ENCODE peak calls at places on chromosomes 13 and 19, in four cellular contexts. One of them, this sample, is unnamed.

GRCh38 chr13:41919031-41919740 is 41.7 kb downstream of the VWA8 start:
- DNase-seq in MM.1S: no peak
- DNase-seq in CD4-positive, CD25-positive, alpha-beta regulatory T cell: no peak
- DNase-seq in pancreas: no peak
- DNase-seq in this sample: no peak

GRCh38 chr19:990119-990571 is 6.0 kb downstream of the WDR18 start:
- DNase-seq in MM.1S: no peak
- DNase-seq in pancreas: peak; percentile 57
- DNase-seq in CD4-positive, CD25-positive, alpha-beta regulatory T cell: no peak
- DNase-seq in this sample: no peak

GRCh38 chr19:3668331-3669133 is 31.7 kb downstream of the PIP5K1C start:
- DNase-seq in MM.1S: no peak
- DNase-seq in CD4-positive, CD25-positive, alpha-beta regulatory T cell: no peak
- DNase-seq in pancreas: no peak
- DNase-seq in this sample: no peak

GRCh38 chr13:76723551-76724232 is 162.5 kb downstream of the KCTD12 start:
- DNase-seq in pancreas: no peak
- DNase-seq in MM.1S: no peak
- DNase-seq in CD4-positive, CD25-positive, alpha-beta regulatory T cell: peak; percentile 8
- DNase-seq in this sample: peak; percentile 26

GRCh38 chr13:30026093-30026492 is 175.7 kb upstream of the UBL3 start:
- DNase-seq in CD4-positive, CD25-positive, alpha-beta regulatory T cell: no peak
- DNase-seq in pancreas: no peak
- DNase-seq in MM.1S: no peak
- DNase-seq in this sample: no peak

GRCh38 chr19:55305491-55305890 is 19.6 kb downstream of the TMEM150B start:
- DNase-seq in MM.1S: peak; percentile 45
- DNase-seq in pancreas: no peak
- DNase-seq in CD4-positive, CD25-positive, alpha-beta regulatory T cell: peak; percentile 58
- DNase-seq in this sample: peak; percentile 55

GRCh38 chr13:27920677-27921420 is 1.0 kb downstream of the PDX1 start:
- DNase-seq in MM.1S: no peak
- DNase-seq in pancreas: peak; percentile 65
- DNase-seq in CD4-positive, CD25-positive, alpha-beta regulatory T cell: no peak
- DNase-seq in this sample: no peak

GRCh38 chr19:7925171-7925837 is 631 bp downstream of the CTXN1 start:
- DNase-seq in pancreas: peak; percentile 87
- DNase-seq in CD4-positive, CD25-positive, alpha-beta regulatory T cell: peak; percentile 74
- DNase-seq in MM.1S: peak; percentile 81
- DNase-seq in this sample: peak; percentile 75

GRCh38 chr13:33388254-33388998 is 102.9 kb upstream of the STARD13 start:
- DNase-seq in CD4-positive, CD25-positive, alpha-beta regulatory T cell: no peak
- DNase-seq in MM.1S: no peak
- DNase-seq in pancreas: no peak
- DNase-seq in this sample: no peak

GRCh38 chr13:97249797-97250495 is 27.8 kb downstream of the MBNL2 start:
- DNase-seq in CD4-positive, CD25-positive, alpha-beta regulatory T cell: no peak
- DNase-seq in pancreas: no peak
- DNase-seq in MM.1S: no peak
- DNase-seq in this sample: no peak

GRCh38 chr19:18225702-18226468 is at the start of gene PDE4C:
- DNase-seq in MM.1S: no peak
- DNase-seq in pancreas: no peak
- DNase-seq in CD4-positive, CD25-positive, alpha-beta regulatory T cell: no peak
- DNase-seq in this sample: no peak

GRCh38 chr19:8459520-8460260 is 14.9 kb downstream of the HNRNPM start:
- DNase-seq in CD4-positive, CD25-positive, alpha-beta regulatory T cell: no peak
- DNase-seq in pancreas: no peak
- DNase-seq in MM.1S: no peak
- DNase-seq in this sample: no peak

GRCh38 chr13:79775830-79776229 is 294.9 kb downstream of the NDFIP2 start:
- DNase-seq in MM.1S: peak; percentile 44
- DNase-seq in pancreas: no peak
- DNase-seq in CD4-positive, CD25-positive, alpha-beta regulatory T cell: no peak
- DNase-seq in this sample: no peak

GRCh38 chr13:72504026-72504925 is 223.2 kb downstream of the MZT1 start:
- DNase-seq in MM.1S: no peak
- DNase-seq in pancreas: no peak
- DNase-seq in CD4-positive, CD25-positive, alpha-beta regulatory T cell: no peak
- DNase-seq in this sample: no peak

GRCh38 chr13:65660696-65661095 is 1569.4 kb downstream of the PCDH9 start:
- DNase-seq in CD4-positive, CD25-positive, alpha-beta regulatory T cell: no peak
- DNase-seq in MM.1S: no peak
- DNase-seq in pancreas: no peak
- DNase-seq in this sample: no peak

GRCh38 chr13:102680842-102681725 is 13.8 kb downstream of the METTL21C start:
- DNase-seq in pancreas: no peak
- DNase-seq in MM.1S: no peak
- DNase-seq in CD4-positive, CD25-positive, alpha-beta regulatory T cell: peak; percentile 42
- DNase-seq in this sample: no peak

GRCh38 chr19:1401138-1401888 is at the start of gene GAMT:
- DNase-seq in pancreas: peak; percentile 83
- DNase-seq in MM.1S: peak; percentile 74
- DNase-seq in CD4-positive, CD25-positive, alpha-beta regulatory T cell: peak; percentile 57
- DNase-seq in this sample: peak; percentile 71

GRCh38 chr13:48478401-48478800 is 54.5 kb downstream of the RCBTB2 start:
- DNase-seq in pancreas: no peak
- DNase-seq in MM.1S: no peak
- DNase-seq in CD4-positive, CD25-positive, alpha-beta regulatory T cell: no peak
- DNase-seq in this sample: no peak

GRCh38 chr13:26062853-26063444 is 11.1 kb upstream of the SHISA2 start:
- DNase-seq in MM.1S: peak; percentile 44
- DNase-seq in CD4-positive, CD25-positive, alpha-beta regulatory T cell: peak; percentile 54
- DNase-seq in pancreas: no peak
- DNase-seq in this sample: no peak

GRCh38 chr13:28545583-28546333 is 50.8 kb upstream of the FLT1 start:
- DNase-seq in MM.1S: no peak
- DNase-seq in CD4-positive, CD25-positive, alpha-beta regulatory T cell: no peak
- DNase-seq in pancreas: no peak
- DNase-seq in this sample: no peak

GRCh38 chr19:20359933-20360720 is 193.1 kb downstream of the ZNF486 start:
- DNase-seq in CD4-positive, CD25-positive, alpha-beta regulatory T cell: no peak
- DNase-seq in pancreas: peak; percentile 72
- DNase-seq in MM.1S: no peak
- DNase-seq in this sample: no peak

GRCh38 chr19:45645068-45645630 is 6.0 kb upstream of the EML2 start:
- DNase-seq in CD4-positive, CD25-positive, alpha-beta regulatory T cell: no peak
- DNase-seq in pancreas: no peak
- DNase-seq in MM.1S: no peak
- DNase-seq in this sample: no peak

GRCh38 chr19:30549151-30549550 is 177.0 kb downstream of the ZNF536 start:
- DNase-seq in CD4-positive, CD25-positive, alpha-beta regulatory T cell: no peak
- DNase-seq in pancreas: no peak
- DNase-seq in MM.1S: no peak
- DNase-seq in this sample: no peak

GRCh38 chr19:56538761-56539263 is at the start of gene ZFP28:
- DNase-seq in CD4-positive, CD25-positive, alpha-beta regulatory T cell: no peak
- DNase-seq in pancreas: peak; percentile 88
- DNase-seq in MM.1S: no peak
- DNase-seq in this sample: no peak

GRCh38 chr13:106133025-106133424 is 402.4 kb downstream of the EFNB2 start:
- DNase-seq in pancreas: no peak
- DNase-seq in MM.1S: no peak
- DNase-seq in CD4-positive, CD25-positive, alpha-beta regulatory T cell: no peak
- DNase-seq in this sample: no peak

GRCh38 chr13:106534844-106535551 is 464 bp downstream of the EFNB2 start:
- DNase-seq in MM.1S: peak; percentile 13
- DNase-seq in CD4-positive, CD25-positive, alpha-beta regulatory T cell: peak; percentile 22
- DNase-seq in pancreas: peak; percentile 72
- DNase-seq in this sample: peak; percentile 39

DNA sequence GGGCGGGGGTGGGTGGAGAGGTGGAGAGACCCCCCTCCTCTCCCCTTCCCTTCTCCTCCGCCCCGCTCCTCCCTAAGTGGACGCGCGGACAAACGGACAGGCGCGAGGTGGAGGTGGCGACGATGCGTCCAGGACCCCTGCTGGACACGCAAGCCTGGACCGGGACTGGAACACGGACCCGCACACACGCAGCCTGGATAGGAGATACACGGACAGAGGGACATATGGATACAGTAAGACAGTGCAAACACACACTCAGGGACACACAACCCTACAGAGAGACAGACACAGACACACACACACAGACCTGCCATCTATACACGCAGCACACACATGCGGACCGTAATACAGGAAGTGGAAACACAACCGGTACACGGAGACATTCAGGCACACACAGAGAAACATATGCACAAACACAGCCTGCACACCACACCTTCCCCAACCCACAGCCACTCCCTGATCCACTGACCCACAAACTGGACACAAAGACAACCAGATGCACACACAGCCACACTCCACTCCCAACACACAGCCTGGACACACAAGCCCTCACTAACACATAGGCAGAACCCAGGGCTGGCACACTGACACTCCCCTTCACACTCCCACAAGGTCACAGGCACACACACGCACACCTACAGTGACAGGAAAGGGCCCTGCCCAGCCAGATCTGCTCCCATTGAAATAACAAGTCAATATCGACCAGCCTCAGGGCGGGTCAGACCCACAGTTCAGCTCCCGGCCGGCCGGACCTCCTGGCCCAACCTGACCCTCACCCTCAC is 696 bp upstream of the ERFL start:
- DNase-seq in pancreas: no peak
- DNase-seq in MM.1S: no peak
- DNase-seq in CD4-positive, CD25-positive, alpha-beta regulatory T cell: peak; percentile 81
- DNase-seq in this sample: peak; percentile 59
- H3K4me3 ChIP-seq in pancreas: peak overlapping the region; percentile 44
- H3K4me3 ChIP-seq in MM.1S: peak overlapping the region; percentile 61
- H3K4me3 ChIP-seq in CD4-positive, CD25-positive, alpha-beta regulatory T cell: peak overlapping the region; percentile 89
- H3K4me3 ChIP-seq in this sample: peak overlapping the region; percentile 93

DNA sequence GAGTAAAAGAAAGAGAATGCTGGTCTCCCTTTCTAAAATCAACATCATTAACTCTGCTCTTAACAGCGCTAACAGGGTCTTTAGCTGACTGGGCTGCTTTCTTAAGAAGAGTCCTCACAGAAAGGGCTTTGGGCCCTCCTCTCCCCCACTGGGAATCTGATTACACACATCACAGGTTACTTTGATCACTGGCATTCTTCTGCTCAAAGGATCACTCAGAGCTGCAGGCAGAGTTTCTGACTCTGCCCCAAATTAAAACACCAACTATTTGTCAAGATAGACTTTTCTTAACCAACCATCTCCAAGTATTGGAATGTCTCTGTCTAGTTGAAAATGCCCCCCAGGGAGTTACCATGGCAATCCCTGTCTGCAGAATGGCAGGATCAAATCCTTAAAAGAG is 31.1 kb upstream of the SIAH3 start:
- DNase-seq in CD4-positive, CD25-positive, alpha-beta regulatory T cell: no peak
- DNase-seq in MM.1S: no peak
- DNase-seq in pancreas: no peak
- DNase-seq in this sample: no peak
- H3K4me1 ChIP-seq in CD4-positive, CD25-positive, alpha-beta regulatory T cell: no peaks in the 10 kb centered on the region
- H3K4me1 ChIP-seq in MM.1S: no peaks in the 10 kb centered on the region
- H3K4me1 ChIP-seq in pancreas: no peaks in the 10 kb centered on the region
- H3K4me1 ChIP-seq in this sample: no peaks in the 10 kb centered on the region

DNA sequence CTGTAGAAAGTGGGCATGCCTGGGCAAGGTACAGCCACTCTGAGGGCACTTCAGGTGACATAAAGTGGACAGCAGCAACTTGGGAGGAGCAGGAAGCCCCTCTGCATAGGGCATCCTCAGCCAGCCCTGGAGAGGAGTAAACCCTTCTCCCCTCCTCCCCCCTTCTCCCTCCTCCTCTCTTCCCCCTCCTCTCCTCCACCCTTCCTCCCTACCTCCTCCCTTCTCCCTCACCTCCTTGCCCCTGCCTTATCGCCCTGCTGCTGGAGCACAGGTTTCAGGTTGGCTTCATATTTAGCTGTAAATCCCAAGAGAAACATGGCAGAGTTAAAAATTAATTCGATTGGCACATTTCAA is 30.5 kb upstream of the ATP12A start:
- DNase-seq in pancreas: no peak
- DNase-seq in CD4-positive, CD25-positive, alpha-beta regulatory T cell: no peak
- DNase-seq in MM.1S: no peak
- DNase-seq in this sample: no peak
- H3K27ac ChIP-seq in pancreas: no peak overlapping the region
- H3K27ac ChIP-seq in CD4-positive, CD25-positive, alpha-beta regulatory T cell: no peak overlapping the region
- H3K27ac ChIP-seq in MM.1S: no peak overlapping the region
- H3K27ac ChIP-seq in this sample: no peak overlapping the region

GRCh38 chr19:47778089-47778953 is at the start of gene SELENOW:
- DNase-seq in CD4-positive, CD25-positive, alpha-beta regulatory T cell: peak; percentile 86
- DNase-seq in pancreas: peak; percentile 91
- DNase-seq in MM.1S: peak; percentile 77
- DNase-seq in this sample: peak; percentile 82

GRCh38 chr19:47779524-47780214 is 1.2 kb downstream of the SELENOW start:
- DNase-seq in pancreas: no peak
- DNase-seq in MM.1S: no peak
- DNase-seq in CD4-positive, CD25-positive, alpha-beta regulatory T cell: no peak
- DNase-seq in this sample: no peak

GRCh38 chr19:47778954-47779351 is 450 bp downstream of the SELENOW start:
- DNase-seq in CD4-positive, CD25-positive, alpha-beta regulatory T cell: peak; percentile 23
- DNase-seq in MM.1S: no peak
- DNase-seq in pancreas: peak; percentile 66
- DNase-seq in this sample: no peak

GRCh38 chr19:47781590-47782318 is 3.3 kb downstream of the SELENOW start:
- DNase-seq in MM.1S: no peak
- DNase-seq in pancreas: no peak
- DNase-seq in CD4-positive, CD25-positive, alpha-beta regulatory T cell: no peak
- DNase-seq in this sample: no peak

GRCh38 chr19:47780215-47780551 is 1.7 kb downstream of the SELENOW start:
- DNase-seq in pancreas: no peak
- DNase-seq in CD4-positive, CD25-positive, alpha-beta regulatory T cell: no peak
- DNase-seq in MM.1S: no peak
- DNase-seq in this sample: no peak
- H3K4me3 ChIP-seq in pancreas: peak overlapping the region; percentile 87
- H3K4me3 ChIP-seq in CD4-positive, CD25-positive, alpha-beta regulatory T cell: no peak overlapping the region
- H3K4me3 ChIP-seq in MM.1S: no peak overlapping the region
- H3K4me3 ChIP-seq in this sample: no peak overlapping the region

GRCh38 chr19:37413243-37414084 is 42.6 kb downstream of the ZNF527 start:
- DNase-seq in MM.1S: no peak
- DNase-seq in pancreas: no peak
- DNase-seq in CD4-positive, CD25-positive, alpha-beta regulatory T cell: peak; percentile 6
- DNase-seq in this sample: no peak
- H3K4me1 ChIP-seq in MM.1S: no peaks in the 10 kb centered on the region
- H3K4me1 ChIP-seq in pancreas: no peaks in the 10 kb centered on the region
- H3K4me1 ChIP-seq in CD4-positive, CD25-positive, alpha-beta regulatory T cell: no peaks in the 10 kb centered on the region
- H3K4me1 ChIP-seq in this sample: no peaks in the 10 kb centered on the region

GRCh38 chr19:33300016-33300981 is 2.0 kb downstream of the CEBPA start:
- DNase-seq in CD4-positive, CD25-positive, alpha-beta regulatory T cell: no peak
- DNase-seq in pancreas: peak; percentile 64
- DNase-seq in MM.1S: no peak
- DNase-seq in this sample: no peak
- H3K27ac ChIP-seq in CD4-positive, CD25-positive, alpha-beta regulatory T cell: no peak overlapping the region
- H3K27ac ChIP-seq in pancreas: no peak overlapping the region
- H3K27ac ChIP-seq in MM.1S: no peak overlapping the region
- H3K27ac ChIP-seq in this sample: no peak overlapping the region

GRCh38 chr13:113668491-113668971 is 1.5 kb downstream of the GRK1 start:
- DNase-seq in pancreas: peak; percentile 43
- DNase-seq in CD4-positive, CD25-positive, alpha-beta regulatory T cell: no peak
- DNase-seq in MM.1S: no peak
- DNase-seq in this sample: no peak
- H3K4me3 ChIP-seq in pancreas: no peak overlapping the region
- H3K4me3 ChIP-seq in CD4-positive, CD25-positive, alpha-beta regulatory T cell: no peak overlapping the region
- H3K4me3 ChIP-seq in MM.1S: no peak overlapping the region
- H3K4me3 ChIP-seq in this sample: no peak overlapping the region

DNA sequence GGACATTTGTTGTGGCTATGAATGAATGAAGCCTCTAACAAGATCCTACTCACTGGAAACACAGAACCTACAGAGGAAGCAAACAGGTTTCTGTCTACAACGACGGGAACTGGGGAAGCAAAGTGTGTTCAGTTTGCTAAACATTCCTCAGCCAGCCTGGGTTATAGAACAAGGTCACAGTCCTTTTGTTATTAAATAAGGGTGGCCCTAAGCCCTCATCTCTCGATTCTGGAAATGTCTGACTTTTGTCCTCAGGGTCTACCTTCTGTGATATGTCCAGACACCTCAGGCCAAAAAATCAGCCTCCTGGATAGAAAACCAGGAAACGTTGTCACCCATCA is 64.6 kb upstream of the ARHGEF7 start:
- DNase-seq in CD4-positive, CD25-positive, alpha-beta regulatory T cell: no peak
- DNase-seq in pancreas: no peak
- DNase-seq in MM.1S: no peak
- DNase-seq in this sample: no peak
- H3K4me1 ChIP-seq in CD4-positive, CD25-positive, alpha-beta regulatory T cell: no peaks in the 10 kb centered on the region
- H3K4me1 ChIP-seq in pancreas: no peaks in the 10 kb centered on the region
- H3K4me1 ChIP-seq in MM.1S: peaks cover 14% of the 10 kb centered on the region
- H3K4me1 ChIP-seq in this sample: no peaks in the 10 kb centered on the region

This sample was measured in naive thymus-derived CD4-positive, alpha-beta T cell.